ENCODE peak calls at places on chromosomes 5 and 9, in five cellular contexts. One of them, this sample, is unnamed.

GRCh38 chr5:126044111-126044668 is 379.0 kb upstream of the GRAMD2B start:
- DNase-seq in colonic mucosa: no peak
- DNase-seq in neuronal stem cell: peak
- DNase-seq in MM.1S: peak
- DNase-seq in IMR-90: peak
- DNase-seq in this sample: no peak

GRCh38 chr5:122608222-122608621 is 166.7 kb upstream of the SNX2 start:
- DNase-seq in colonic mucosa: no peak
- DNase-seq in neuronal stem cell: no peak
- DNase-seq in MM.1S: no peak
- DNase-seq in IMR-90: no peak
- DNase-seq in this sample: no peak

GRCh38 chr9:34688329-34689161 is 2.5 kb downstream of the CCL19 start:
- DNase-seq in colonic mucosa: no peak
- DNase-seq in neuronal stem cell: no peak
- DNase-seq in MM.1S: no peak
- DNase-seq in IMR-90: no peak
- DNase-seq in this sample: no peak

GRCh38 chr5:132866342-132867045 is at the start of the genes GDF9 and UQCRQ:
- DNase-seq in colonic mucosa: peak
- DNase-seq in neuronal stem cell: peak
- DNase-seq in MM.1S: peak
- DNase-seq in IMR-90: peak
- DNase-seq in this sample: peak

GRCh38 chr9:114827658-114828360 is 22.0 kb upstream of the TNFSF15 start:
- DNase-seq in colonic mucosa: no peak
- DNase-seq in neuronal stem cell: no peak
- DNase-seq in MM.1S: no peak
- DNase-seq in IMR-90: no peak
- DNase-seq in this sample: no peak

GRCh38 chr5:163221581-163221980 is 215.8 kb upstream of the CCNG1 start:
- DNase-seq in colonic mucosa: no peak
- DNase-seq in neuronal stem cell: no peak
- DNase-seq in MM.1S: no peak
- DNase-seq in IMR-90: no peak
- DNase-seq in this sample: no peak

GRCh38 chr9:133236291-133237071 is 27.4 kb upstream of the OBP2B start:
- DNase-seq in colonic mucosa: peak
- DNase-seq in neuronal stem cell: no peak
- DNase-seq in MM.1S: no peak
- DNase-seq in IMR-90: no peak
- DNase-seq in this sample: peak

GRCh38 chr5:35202319-35203111 is 27.8 kb downstream of the PRLR start:
- DNase-seq in colonic mucosa: peak
- DNase-seq in neuronal stem cell: peak
- DNase-seq in MM.1S: no peak
- DNase-seq in IMR-90: peak
- DNase-seq in this sample: no peak

GRCh38 chr9:132090771-132091170 is 11.1 kb upstream of the MED27 start:
- DNase-seq in colonic mucosa: no peak
- DNase-seq in neuronal stem cell: no peak
- DNase-seq in MM.1S: no peak
- DNase-seq in IMR-90: no peak
- DNase-seq in this sample: no peak

GRCh38 chr9:137045294-137046093 is 483 bp downstream of the NPDC1 start:
- DNase-seq in colonic mucosa: peak
- DNase-seq in neuronal stem cell: no peak
- DNase-seq in MM.1S: no peak
- DNase-seq in IMR-90: peak
- DNase-seq in this sample: no peak

GRCh38 chr5:53128481-53128880 is 18.9 kb upstream of the MOCS2 start:
- DNase-seq in colonic mucosa: no peak
- DNase-seq in neuronal stem cell: no peak
- DNase-seq in MM.1S: no peak
- DNase-seq in IMR-90: no peak
- DNase-seq in this sample: no peak

GRCh38 chr5:153711755-153712154 is 221.3 kb downstream of the GRIA1 start:
- DNase-seq in colonic mucosa: no peak
- DNase-seq in neuronal stem cell: no peak
- DNase-seq in MM.1S: no peak
- DNase-seq in IMR-90: peak
- DNase-seq in this sample: no peak

GRCh38 chr9:114911167-114911821 is 19.1 kb downstream of the TNFSF8 start:
- DNase-seq in colonic mucosa: peak
- DNase-seq in neuronal stem cell: peak
- DNase-seq in MM.1S: no peak
- DNase-seq in IMR-90: peak
- DNase-seq in this sample: no peak

GRCh38 chr5:103532116-103532734 is 30.4 kb downstream of the NUDT12 start:
- DNase-seq in colonic mucosa: no peak
- DNase-seq in neuronal stem cell: no peak
- DNase-seq in MM.1S: no peak
- DNase-seq in IMR-90: no peak
- DNase-seq in this sample: no peak

GRCh38 chr5:399296-400281 is 43.4 kb upstream of the EXOC3 start:
- DNase-seq in colonic mucosa: peak
- DNase-seq in neuronal stem cell: peak
- DNase-seq in MM.1S: peak
- DNase-seq in IMR-90: peak
- DNase-seq in this sample: peak

GRCh38 chr9:134605351-134605968 is 36.1 kb upstream of the COL5A1 start:
- DNase-seq in colonic mucosa: peak
- DNase-seq in neuronal stem cell: no peak
- DNase-seq in MM.1S: no peak
- DNase-seq in IMR-90: no peak
- DNase-seq in this sample: no peak

GRCh38 chr5:136703706-136704105 is 338.4 kb upstream of the TRPC7 start:
- DNase-seq in colonic mucosa: no peak
- DNase-seq in neuronal stem cell: no peak
- DNase-seq in MM.1S: no peak
- DNase-seq in IMR-90: no peak
- DNase-seq in this sample: no peak

GRCh38 chr9:70392850-70393249 is 21.6 kb downstream of the KLF9 start:
- DNase-seq in colonic mucosa: no peak
- DNase-seq in neuronal stem cell: no peak
- DNase-seq in MM.1S: no peak
- DNase-seq in IMR-90: no peak
- DNase-seq in this sample: no peak

GRCh38 chr9:70390922-70391321 is 23.5 kb downstream of the KLF9 start:
- DNase-seq in colonic mucosa: no peak
- DNase-seq in neuronal stem cell: no peak
- DNase-seq in MM.1S: no peak
- DNase-seq in IMR-90: no peak
- DNase-seq in this sample: no peak

GRCh38 chr9:70389188-70389587 is 25.3 kb downstream of the KLF9 start:
- DNase-seq in colonic mucosa: no peak
- DNase-seq in neuronal stem cell: no peak
- DNase-seq in MM.1S: no peak
- DNase-seq in IMR-90: no peak
- DNase-seq in this sample: no peak

GRCh38 chr9:70389642-70390266 is 24.7 kb downstream of the KLF9 start:
- DNase-seq in colonic mucosa: no peak
- DNase-seq in neuronal stem cell: no peak
- DNase-seq in MM.1S: no peak
- DNase-seq in IMR-90: peak
- DNase-seq in this sample: no peak

DNA sequence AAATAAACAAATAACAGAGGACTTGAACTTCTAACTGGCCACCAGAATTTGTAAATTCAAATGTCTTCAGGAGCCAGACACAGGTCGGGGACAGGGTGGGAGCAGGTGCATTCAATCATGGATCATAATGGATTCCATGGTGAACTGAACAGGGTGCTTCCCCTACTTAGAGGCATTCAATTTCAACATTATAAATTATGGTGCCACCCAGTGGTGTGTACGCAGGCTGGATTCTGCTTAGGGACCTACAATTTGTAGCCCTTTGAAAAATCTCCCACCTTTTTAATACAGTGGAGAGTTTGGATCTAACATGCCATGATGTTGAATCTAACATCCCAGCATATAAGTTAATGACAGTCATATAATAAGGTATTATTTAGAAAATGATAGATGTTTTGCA is 22.3 kb downstream of the KLF9 start:
- DNase-seq in colonic mucosa: no peak
- DNase-seq in neuronal stem cell: no peak
- DNase-seq in MM.1S: no peak
- DNase-seq in IMR-90: no peak
- DNase-seq in this sample: no peak
- H3K4me3 ChIP-seq in colonic mucosa: no peak
- H3K4me3 ChIP-seq in neuronal stem cell: no peak
- H3K4me3 ChIP-seq in MM.1S: no peak
- H3K4me3 ChIP-seq in IMR-90: no peak
- H3K4me3 ChIP-seq in this sample: no peak

GRCh38 chr5:114467729-114468128 is 105.9 kb downstream of the KCNN2 start:
- DNase-seq in colonic mucosa: no peak
- DNase-seq in neuronal stem cell: no peak
- DNase-seq in MM.1S: no peak
- DNase-seq in IMR-90: peak
- DNase-seq in this sample: no peak
- H3K27ac ChIP-seq in colonic mucosa: no peak
- H3K27ac ChIP-seq in neuronal stem cell: no peak
- H3K27ac ChIP-seq in MM.1S: no peak
- H3K27ac ChIP-seq in IMR-90: no peak
- H3K27ac ChIP-seq in this sample: no peak

GRCh38 chr5:96876292-96876850 is at the start of gene ERAP2:
- DNase-seq in colonic mucosa: peak
- DNase-seq in neuronal stem cell: no peak
- DNase-seq in MM.1S: peak
- DNase-seq in IMR-90: peak
- DNase-seq in this sample: no peak
- H3K9ac ChIP-seq in colonic mucosa: peak
- H3K9ac ChIP-seq in neuronal stem cell: no peak
- H3K9ac ChIP-seq in MM.1S: peak
- H3K9ac ChIP-seq in IMR-90: peak
- H3K9ac ChIP-seq in this sample: peak

DNA sequence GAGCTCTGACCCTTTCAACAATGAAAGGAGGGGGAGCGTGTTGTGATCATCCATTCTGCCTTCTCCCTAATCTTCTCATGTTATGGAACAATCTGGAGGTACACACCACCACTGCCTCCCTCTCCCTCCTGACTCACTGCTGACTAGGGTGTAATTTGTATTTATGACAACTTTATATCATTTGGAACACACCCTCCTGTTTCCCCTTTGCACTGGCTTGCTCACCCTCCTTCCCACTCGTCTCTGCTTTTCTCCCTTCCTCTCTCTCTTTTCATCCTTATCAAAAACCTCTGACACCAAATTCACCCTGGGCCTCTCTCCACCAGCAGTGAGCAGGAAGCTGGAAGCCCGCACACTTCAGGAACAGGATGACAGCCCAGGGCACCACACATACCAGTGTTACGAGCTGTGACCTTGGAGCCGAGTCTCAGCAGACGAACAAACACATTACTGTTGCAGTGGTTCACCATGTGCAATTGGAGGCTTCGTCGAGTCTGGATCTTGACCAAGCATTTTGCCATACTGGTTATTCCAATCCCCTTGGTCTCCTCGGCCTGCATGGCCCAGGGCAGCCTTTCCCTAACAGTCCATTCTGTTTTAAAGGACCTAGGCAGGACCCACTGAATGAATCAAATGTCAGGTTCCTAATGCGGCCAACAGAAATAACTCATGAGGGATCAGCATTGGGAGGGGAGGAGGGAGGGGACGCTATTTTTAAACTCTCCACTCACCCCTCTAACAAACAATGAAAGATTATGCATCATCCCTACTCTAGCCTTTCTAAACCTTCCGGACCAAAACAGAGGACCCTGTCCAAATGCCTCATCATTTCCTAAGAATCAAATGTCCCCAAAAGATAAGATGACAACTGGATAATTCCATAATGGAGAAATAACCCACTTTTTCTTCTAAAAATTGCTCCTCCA is 203.9 kb upstream of the RASEF start:
- DNase-seq in colonic mucosa: no peak
- DNase-seq in neuronal stem cell: no peak
- DNase-seq in MM.1S: no peak
- DNase-seq in IMR-90: no peak
- DNase-seq in this sample: peak
- H3K4me3 ChIP-seq in colonic mucosa: no peak
- H3K4me3 ChIP-seq in neuronal stem cell: no peak
- H3K4me3 ChIP-seq in MM.1S: no peak
- H3K4me3 ChIP-seq in IMR-90: no peak
- H3K4me3 ChIP-seq in this sample: no peak

DNA sequence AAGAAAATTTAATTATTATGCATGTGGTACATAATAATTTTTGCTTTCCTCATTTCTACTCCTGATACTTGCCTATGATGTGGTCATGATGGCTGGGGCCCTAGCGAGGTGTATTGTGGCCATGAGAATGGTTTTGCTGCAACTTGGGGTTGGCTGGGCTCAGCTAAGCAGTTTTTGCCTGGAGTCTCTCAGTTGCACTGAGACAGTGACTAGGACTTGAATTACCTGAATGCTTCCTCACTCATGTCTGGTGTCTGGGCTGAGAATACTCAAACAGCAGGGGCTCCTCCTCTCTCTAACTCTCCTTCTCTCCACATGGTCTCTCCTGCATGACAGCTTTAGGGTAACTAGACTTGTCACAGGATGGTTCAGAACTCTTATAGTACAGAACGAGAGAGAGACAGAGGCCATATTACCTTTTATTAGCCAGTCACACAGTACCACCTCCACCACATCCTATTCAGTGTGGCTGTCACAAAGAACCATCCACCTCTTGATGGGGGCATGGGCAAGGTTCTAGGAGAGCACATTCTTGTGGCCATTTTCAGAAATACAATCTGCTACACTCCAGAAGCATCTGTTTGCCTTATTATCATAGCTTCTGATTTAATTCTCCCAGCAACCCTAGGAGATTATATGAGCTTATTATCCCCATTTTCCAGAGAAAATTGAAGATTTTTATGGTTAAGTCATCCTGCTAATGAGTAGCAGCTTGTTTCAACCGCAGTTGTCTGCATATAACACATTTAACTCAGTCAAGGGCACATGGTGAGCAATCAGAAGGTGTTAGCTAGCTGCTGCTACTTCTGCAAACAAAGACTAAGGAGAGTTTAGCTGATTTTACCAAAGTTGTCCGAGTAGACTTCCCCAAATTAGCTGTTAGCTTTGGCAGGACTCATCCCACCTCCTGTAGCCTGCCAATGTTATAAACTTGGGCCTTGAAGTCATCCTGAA is 245.1 kb downstream of the DOCK8 start:
- DNase-seq in colonic mucosa: no peak
- DNase-seq in neuronal stem cell: no peak
- DNase-seq in MM.1S: no peak
- DNase-seq in IMR-90: no peak
- DNase-seq in this sample: no peak
- H3K27ac ChIP-seq in colonic mucosa: no peak
- H3K27ac ChIP-seq in neuronal stem cell: no peak
- H3K27ac ChIP-seq in MM.1S: no peak
- H3K27ac ChIP-seq in IMR-90: no peak
- H3K27ac ChIP-seq in this sample: no peak

This sample was measured in kidney.